ENCODE peak calls at places on chromosomes 7 and 10, in five cellular contexts. B is neuronal stem cell, N is mesenchymal stem cell, P is H9, G is H1. S is an unnamed sample.
A peak's percentile ranks its signal among the peaks of the same experiment; 100 is the strongest.

GRCh38 chr7:184768-185264 is 7.6 kb upstream of the FAM20C start:
- DNase-seq in B (no peak), G (no peak), N (no peak), P (no peak), S (no peak)

GRCh38 chr7:23462846-23463245 is 7.4 kb downstream of the IGF2BP3 start:
- DNase-seq in G (peak; percentile 26), P (no peak), B (no peak), N (peak; percentile 80), S (no peak)

GRCh38 chr7:6307762-6308161 is 35.3 kb upstream of the CYTH3 start:
- DNase-seq in G (no peak), P (peak; percentile 37), B (no peak), N (no peak), S (peak; percentile 87)

GRCh38 chr10:113093188-113094113 is 143.4 kb downstream of the TCF7L2 start:
- DNase-seq in B (no peak), G (no peak), N (peak; percentile 60), P (peak; percentile 15), S (no peak)

GRCh38 chr10:125155669-125156068 is 4.7 kb downstream of the CTBP2 start:
- DNase-seq in B (no peak), G (no peak), N (peak; percentile 18), P (no peak), S (no peak)

GRCh38 chr7:106480616-106481031 is 180.3 kb downstream of the CCDC71L start:
- DNase-seq in P (no peak), G (no peak), N (no peak), B (no peak), S (no peak)

GRCh38 chr10:1679821-1680650 is 57.3 kb downstream of the ADARB2 start:
- DNase-seq in B (no peak), P (no peak), G (no peak), N (no peak), S (no peak)

GRCh38 chr10:44913312-44914079 is 2.4 kb downstream of the TMEM72 start:
- DNase-seq in N (peak; percentile 39), G (no peak), P (no peak), B (no peak), S (no peak)

GRCh38 chr10:110209926-110210662 is 2.7 kb downstream of the MXI1 start:
- DNase-seq in N (peak; percentile 71), B (no peak), G (peak; percentile 74), P (peak; percentile 47), S (peak; percentile 44)

GRCh38 chr7:70132802-70133201 is 534.5 kb downstream of the AUTS2 start:
- DNase-seq in N (no peak), G (no peak), P (no peak), B (no peak), S (no peak)

GRCh38 chr10:118209215-118209614 is 132.9 kb downstream of the FAM204A start:
- DNase-seq in G (no peak), N (no peak), P (no peak), B (no peak), S (no peak)

GRCh38 chr10:5788969-5789368 is 24.3 kb downstream of the GDI2 start:
- DNase-seq in N (no peak), B (no peak), G (no peak), P (no peak), S (no peak)

GRCh38 chr10:22712959-22713852 is 1.2 kb downstream of the PIP4K2A start:
- DNase-seq in G (no peak), N (peak; percentile 56), B (peak; percentile 14), P (peak; percentile 31), S (peak; percentile 19)

GRCh38 chr7:43843276-43843675 is 26.0 kb downstream of the MRPS24 start:
- DNase-seq in G (no peak), P (no peak), N (no peak), B (no peak), S (no peak)

GRCh38 chr7:116591202-116592040 is 66.6 kb downstream of the CAV1 start:
- DNase-seq in P (no peak), B (no peak), G (no peak), N (peak; percentile 40), S (no peak)

DNA sequence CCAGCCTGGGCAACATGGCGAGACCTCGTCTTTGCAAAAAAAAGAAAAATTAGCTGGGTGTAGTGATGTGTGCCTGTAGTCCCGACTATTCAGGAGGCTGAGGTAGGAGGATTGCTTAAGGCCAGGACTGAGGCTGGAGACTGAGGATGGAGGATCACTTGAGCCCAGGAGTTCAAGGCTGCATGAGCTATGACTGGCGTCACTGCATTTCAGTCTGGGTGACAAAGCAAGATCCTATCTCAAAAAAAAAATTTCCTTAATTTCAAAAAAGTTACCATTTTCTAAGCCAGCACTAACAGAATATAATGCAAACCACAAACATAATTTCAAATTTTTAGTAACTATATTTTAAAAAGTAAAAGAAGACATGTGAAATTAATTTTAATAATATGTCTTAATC is 13.4 kb upstream of the SRGN start:
- DNase-seq in N (no peak), B (no peak), P (no peak), G (no peak), S (peak; percentile 58)
- H2BK12ac ChIP-seq in N (no peak overlapping the region), B (no peak overlapping the region), P (no peak overlapping the region), G (no peak overlapping the region), S (no peak overlapping the region)

GRCh38 chr10:23717913-23718312 is 279.0 kb downstream of the OTUD1 start:
- DNase-seq in P (no peak), G (no peak), B (no peak), N (no peak), S (no peak)
- H2BK12ac ChIP-seq in P (no peak overlapping the region), G (no peak overlapping the region), B (no peak overlapping the region), N (no peak overlapping the region), S (no peak overlapping the region)

GRCh38 chr10:82071231-82071630 is 196.2 kb downstream of the NRG3 start:
- DNase-seq in B (no peak), G (no peak), P (no peak), N (no peak), S (no peak)

GRCh38 chr10:82072124-82072523 is 197.1 kb downstream of the NRG3 start:
- DNase-seq in P (no peak), G (no peak), N (no peak), B (no peak), S (no peak)

GRCh38 chr10:82075605-82076004 is 200.6 kb downstream of the NRG3 start:
- DNase-seq in G (no peak), N (no peak), P (no peak), B (no peak), S (no peak)
- H2BK12ac ChIP-seq in G (no peak overlapping the region), N (no peak overlapping the region), P (no peak overlapping the region), B (no peak overlapping the region), S (no peak overlapping the region)

GRCh38 chr10:95506056-95506737 is 55.0 kb downstream of the SORBS1 start:
- DNase-seq in P (no peak), N (no peak), G (no peak), B (no peak), S (no peak)

GRCh38 chr10:95504187-95504800 is 56.9 kb downstream of the SORBS1 start:
- DNase-seq in P (no peak), B (no peak), N (no peak), G (no peak), S (no peak)

GRCh38 chr10:95505641-95506040 is 55.5 kb downstream of the SORBS1 start:
- DNase-seq in P (no peak), N (no peak), B (no peak), G (no peak), S (no peak)

GRCh38 chr10:95503526-95503925 is 57.6 kb downstream of the SORBS1 start:
- DNase-seq in B (no peak), G (no peak), P (no peak), N (no peak), S (no peak)

DNA sequence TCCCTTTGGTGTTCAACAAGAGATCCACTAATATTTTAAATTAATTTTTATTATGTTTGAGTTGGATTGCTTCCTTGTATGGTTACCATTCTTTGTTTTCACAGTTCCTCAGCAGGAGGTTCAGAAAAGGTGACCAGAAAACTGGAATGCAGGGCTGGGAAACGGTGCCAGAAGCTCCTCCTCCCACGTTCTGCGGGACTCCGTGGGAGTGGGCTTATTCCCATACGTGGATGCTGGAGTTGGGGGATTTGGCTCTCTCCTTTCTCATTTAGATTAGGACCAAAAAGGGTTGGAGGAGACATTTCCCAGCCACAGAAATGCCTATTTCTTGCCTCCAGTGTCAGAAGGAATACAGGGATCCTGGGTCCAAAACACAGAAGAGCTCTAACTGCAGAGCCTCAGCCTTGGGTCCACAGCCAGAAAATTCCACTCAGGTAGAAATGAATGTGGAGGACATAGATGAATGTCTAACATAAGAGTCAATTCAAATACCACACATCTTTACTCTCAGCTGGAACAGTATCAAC is 56.0 kb downstream of the SORBS1 start:
- DNase-seq in G (no peak), N (no peak), P (no peak), B (no peak), S (no peak)
- H2BK12ac ChIP-seq in G (no peak overlapping the region), N (no peak overlapping the region), P (no peak overlapping the region), B (no peak overlapping the region), S (no peak overlapping the region)